ENCODE peak calls at places on chromosomes 5 and 9, in four cellular contexts. R is H9, A is IMR-90, O is H1. V is an unnamed sample.

GRCh38 chr9:72863456-72864094 is 89.3 kb downstream of the ALDH1A1 start:
- DNase-seq in R (no peak), A (no peak), O (no peak), V (peak)

GRCh38 chr9:73745598-73745997 is 593.9 kb downstream of the ANXA1 start:
- DNase-seq in R (no peak), A (no peak), O (no peak), V (no peak)

GRCh38 chr5:54088081-54088480 is 222.3 kb downstream of the ARL15 start:
- DNase-seq in R (no peak), A (peak), O (no peak), V (no peak)

GRCh38 chr9:35733109-35733541 is 659 bp downstream of the CREB3 start:
- DNase-seq in R (peak), A (peak), O (peak), V (peak)

GRCh38 chr5:7078901-7079300 is 317.0 kb upstream of the ADCY2 start:
- DNase-seq in R (peak), A (no peak), O (peak), V (peak)

GRCh38 chr9:23665051-23665450 is 161.0 kb downstream of the ELAVL2 start:
- DNase-seq in R (no peak), A (no peak), O (no peak), V (peak)

GRCh38 chr5:56155992-56156584 is 77.0 kb downstream of the ANKRD55 start:
- DNase-seq in R (no peak), A (no peak), O (no peak), V (no peak)

GRCh38 chr5:113044776-113045175 is 68.2 kb downstream of the DCP2 start:
- DNase-seq in R (no peak), A (no peak), O (no peak), V (no peak)

GRCh38 chr5:55578771-55579170 is 44.0 kb upstream of the PLPP1 start:
- DNase-seq in R (no peak), A (peak), O (no peak), V (peak)

GRCh38 chr9:134286513-134287245 is 39.6 kb upstream of the RXRA start:
- DNase-seq in R (no peak), A (no peak), O (no peak), V (no peak)

GRCh38 chr5:73822989-73823339 is 197.0 kb downstream of the ARHGEF28 start:
- DNase-seq in R (no peak), A (peak), O (no peak), V (no peak)

GRCh38 chr9:114180701-114181582 is 25.6 kb downstream of the COL27A1 start:
- DNase-seq in R (no peak), A (peak), O (no peak), V (no peak)

GRCh38 chr9:131402073-131402472 is 8.2 kb downstream of the PRRC2B start:
- DNase-seq in R (no peak), A (peak), O (no peak), V (no peak)
- H3K4ac ChIP-seq in R (no peak), A (no peak), O (no peak), V (no peak)

GRCh38 chr9:96499257-96499656 is 49.3 kb downstream of the HABP4 start:
- DNase-seq in R (no peak), A (no peak), O (no peak), V (no peak)
- H3K56ac ChIP-seq in R (no peak), A (no peak), O (no peak), V (no peak)

DNA sequence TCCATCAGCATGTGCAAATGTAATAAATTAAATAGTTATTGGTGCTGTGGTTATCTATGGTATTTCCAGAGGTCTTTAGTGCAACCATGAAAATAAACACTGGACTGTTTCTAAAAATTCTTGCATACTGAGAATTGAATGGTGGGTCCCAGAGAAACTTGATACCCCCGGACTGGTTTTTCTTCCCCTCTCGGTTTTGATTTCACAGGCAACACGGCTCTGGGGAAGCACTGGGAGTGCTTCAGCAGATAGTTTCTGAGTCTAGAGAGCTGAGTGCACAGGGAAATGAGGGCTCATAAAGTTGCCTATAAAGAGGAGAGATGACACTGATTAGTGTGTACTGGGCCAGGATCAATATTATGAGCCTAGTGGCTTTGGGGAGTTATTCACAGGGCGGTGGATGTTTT is 170.4 kb upstream of the HMHB1 start:
- DNase-seq in R (no peak), A (peak), O (no peak), V (no peak)
- H4K8ac ChIP-seq in R (no peak), A (peak), O (no peak), V (no peak)

GRCh38 chr9:91417602-91418218 is 5.9 kb downstream of the NFIL3 start:
- DNase-seq in R (no peak), A (no peak), O (no peak), V (no peak)
- H3K4ac ChIP-seq in R (no peak), A (peak), O (no peak), V (no peak)

DNA sequence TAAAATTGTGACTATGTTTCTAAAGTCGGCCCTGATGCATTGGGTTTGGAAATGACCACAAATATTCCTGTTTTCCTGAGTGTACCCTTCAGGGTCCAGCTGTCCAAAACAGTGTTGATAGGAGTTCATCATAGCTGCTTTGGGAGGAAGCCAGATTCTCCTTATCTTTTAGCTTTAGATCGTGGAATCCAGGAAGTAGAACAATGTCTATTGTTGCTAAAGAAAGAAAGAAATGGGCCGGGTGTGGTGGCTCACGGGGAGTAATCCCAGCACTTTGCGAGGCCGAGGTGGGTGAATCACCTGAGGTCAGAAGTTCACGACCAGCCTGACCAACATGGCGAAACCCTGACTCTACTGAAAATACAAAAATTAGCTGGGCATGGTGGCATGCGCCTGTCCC is 9.5 kb downstream of the CAVIN4 start:
- DNase-seq in R (no peak), A (peak), O (no peak), V (peak)
- H3K56ac ChIP-seq in R (no peak), A (no peak), O (no peak), V (no peak)

DNA sequence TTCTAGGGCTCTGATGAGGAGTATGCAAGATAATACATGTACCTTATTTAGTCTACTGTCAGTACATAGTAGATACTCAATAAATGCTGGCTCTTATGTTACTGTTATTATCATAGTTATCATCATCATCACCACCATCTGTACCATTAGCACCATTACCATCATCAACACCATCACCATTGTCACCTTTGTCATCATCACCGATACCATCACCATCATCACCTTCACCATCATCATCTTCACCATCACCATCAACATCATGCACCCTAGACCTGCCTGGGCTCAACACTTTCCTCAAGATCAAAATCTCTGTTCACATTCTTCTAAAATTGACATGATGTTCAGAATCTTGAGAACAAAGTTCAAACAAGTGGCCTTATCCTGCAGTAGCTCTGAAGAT is 126.2 kb upstream of the PANK3 start:
- DNase-seq in R (no peak), A (no peak), O (no peak), V (no peak)
- H4K8ac ChIP-seq in R (no peak), A (no peak), O (no peak), V (no peak)

GRCh38 chr9:32811251-32811650 is 27.9 kb downstream of the TMEM215 start:
- DNase-seq in R (no peak), A (no peak), O (no peak), V (no peak)
- H3K4ac ChIP-seq in R (no peak), A (no peak), O (no peak), V (no peak)

GRCh38 chr5:177465044-177465443 is 8.4 kb downstream of the DBN1 start:
- DNase-seq in R (no peak), A (no peak), O (no peak), V (no peak)
- H3K56ac ChIP-seq in R (no peak), A (no peak), O (no peak), V (no peak)